ENCODE peak calls at places on chromosome 21, in ten cellular contexts. F is kidney; B is mucosa of descending colon; H is mesothelial cell of epicardium; X is tibial nerve; N is NB4; Y is fibroblast of lung; U is astrocyte of the spinal cord; O is cardiac muscle cell; T is CD4-positive, alpha-beta T cell. I is an unnamed sample.

GRCh38 chr21:46054031-46054430 is 43.9 kb upstream of the COL6A2 start:
- DNase-seq in F (peak; percentile 47), B (no peak), H (no peak), X (no peak), N (no peak), Y (no peak), U (no peak), O (no peak), T (no peak), I (no peak)

GRCh38 chr21:17083084-17083483 is 429.8 kb upstream of the CXADR start:
- DNase-seq in F (no peak), B (no peak), H (no peak), X (no peak), N (no peak), Y (no peak), U (no peak), O (no peak), T (no peak), I (no peak)

GRCh38 chr21:45112371-45112770 is 38.0 kb downstream of the ADARB1 start:
- DNase-seq in F (no peak), B (no peak), H (no peak), X (no peak), N (no peak), Y (no peak), U (no peak), O (peak; percentile 26), T (no peak), I (no peak)

GRCh38 chr21:22421416-22422190 is 1423.4 kb downstream of the NCAM2 start:
- DNase-seq in F (no peak), B (no peak), H (no peak), X (no peak), N (peak; percentile 6), Y (no peak), U (no peak), O (no peak), T (no peak), I (no peak)

GRCh38 chr21:45147473-45148315 is 73.3 kb downstream of the ADARB1 start:
- DNase-seq in F (no peak), B (no peak), H (peak; percentile 25), X (no peak), N (no peak), Y (no peak), U (no peak), O (no peak), T (no peak), I (no peak)

GRCh38 chr21:45856422-45856821 is 125.1 kb upstream of the COL6A1 start:
- DNase-seq in F (peak; percentile 52), B (no peak), H (peak; percentile 21), X (no peak), N (no peak), Y (no peak), U (no peak), O (no peak), T (no peak), I (no peak)

GRCh38 chr21:44927587-44928461 is 7.1 kb upstream of the ITGB2 start:
- DNase-seq in F (peak; percentile 94), B (peak; percentile 91), H (no peak), X (peak; percentile 49), N (peak; percentile 96), Y (no peak), U (peak; percentile 62), O (peak; percentile 61), T (peak; percentile 93), I (no peak)

GRCh38 chr21:45886610-45887026 is 95.0 kb upstream of the COL6A1 start:
- DNase-seq in F (peak; percentile 59), B (peak; percentile 45), H (no peak), X (no peak), N (no peak), Y (no peak), U (no peak), O (no peak), T (no peak), I (no peak)

GRCh38 chr21:15362458-15362857 is 297.7 kb upstream of the NRIP1 start:
- DNase-seq in F (no peak), B (no peak), H (no peak), X (no peak), N (no peak), Y (no peak), U (no peak), O (no peak), T (no peak), I (no peak)

GRCh38 chr21:15363921-15364320 is 299.1 kb upstream of the NRIP1 start:
- DNase-seq in F (no peak), B (no peak), H (no peak), X (no peak), N (no peak), Y (no peak), U (no peak), O (peak; percentile 64), T (no peak), I (no peak)

GRCh38 chr21:15367061-15367626 is 302.3 kb upstream of the NRIP1 start:
- DNase-seq in F (no peak), B (no peak), H (no peak), X (no peak), N (no peak), Y (no peak), U (peak; percentile 6), O (no peak), T (no peak), I (no peak)

GRCh38 chr21:15370576-15370975 is 305.8 kb upstream of the NRIP1 start:
- DNase-seq in F (no peak), B (no peak), H (no peak), X (no peak), N (no peak), Y (no peak), U (no peak), O (no peak), T (no peak), I (no peak)

DNA sequence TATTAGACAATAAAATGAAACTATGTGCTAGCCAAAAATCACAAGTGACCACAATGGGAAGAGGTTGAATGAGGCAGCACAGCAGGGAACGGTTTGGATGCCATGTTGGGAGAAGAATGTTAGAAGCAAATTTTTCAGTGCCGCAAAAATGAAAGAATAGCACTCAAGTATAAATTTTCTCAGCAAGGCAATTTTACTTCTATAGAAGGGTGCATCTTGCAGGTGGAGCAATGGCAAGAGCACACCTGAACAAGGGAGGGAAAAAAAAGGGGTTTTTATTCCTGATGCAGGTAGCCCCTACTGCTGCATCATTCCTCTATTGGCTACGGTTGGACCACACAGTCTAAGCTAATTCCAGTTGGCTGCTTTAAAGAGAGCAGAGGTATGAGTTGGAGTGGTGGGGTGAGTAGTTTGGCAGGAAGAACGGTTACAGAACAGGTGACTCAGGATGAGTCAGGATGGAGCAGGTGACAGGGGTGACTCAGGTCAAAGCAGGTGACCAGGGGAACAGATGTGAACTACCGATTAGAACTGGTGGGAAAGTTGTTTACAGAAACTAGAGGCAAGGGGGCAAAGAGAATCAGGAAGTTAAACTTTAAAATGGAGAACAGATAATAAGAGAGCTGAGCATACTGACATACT is 301.1 kb upstream of the NRIP1 start:
- DNase-seq in F (no peak), B (no peak), H (no peak), X (no peak), N (no peak), Y (no peak), U (no peak), O (no peak), T (no peak), I (no peak)
- TF ChIP-seq CTCF in F (no peak), B (no peak), H (no peak), X (no peak), N (no peak), Y (no peak), U (no peak), O (no peak), T (no peak), I (no peak)

GRCh38 chr21:36784942-36785341 is 86.0 kb downstream of the SIM2 start:
- DNase-seq in F (no peak), B (peak; percentile 60), H (no peak), X (no peak), N (no peak), Y (no peak), U (no peak), O (no peak), T (no peak), I (no peak)

GRCh38 chr21:36788116-36788515 is 89.2 kb downstream of the SIM2 start:
- DNase-seq in F (peak; percentile 89), B (peak; percentile 84), H (no peak), X (no peak), N (peak; percentile 93), Y (no peak), U (no peak), O (peak; percentile 20), T (no peak), I (no peak)

GRCh38 chr21:36780861-36781260 is 81.9 kb downstream of the SIM2 start:
- DNase-seq in F (no peak), B (no peak), H (no peak), X (no peak), N (no peak), Y (no peak), U (no peak), O (no peak), T (no peak), I (no peak)

GRCh38 chr21:36785615-36786014 is 86.7 kb downstream of the SIM2 start:
- DNase-seq in F (no peak), B (no peak), H (no peak), X (no peak), N (no peak), Y (no peak), U (no peak), O (no peak), T (no peak), I (no peak)

GRCh38 chr21:36783612-36784383 is 84.9 kb downstream of the SIM2 start:
- DNase-seq in F (no peak), B (no peak), H (no peak), X (no peak), N (no peak), Y (no peak), U (peak; percentile 80), O (peak; percentile 9), T (no peak), I (no peak)
- TF ChIP-seq CTCF in F (no peak), B (no peak), H (no peak), X (no peak), N (no peak), Y (no peak), U (no peak), O (no peak), T (no peak), I (no peak)

DNA sequence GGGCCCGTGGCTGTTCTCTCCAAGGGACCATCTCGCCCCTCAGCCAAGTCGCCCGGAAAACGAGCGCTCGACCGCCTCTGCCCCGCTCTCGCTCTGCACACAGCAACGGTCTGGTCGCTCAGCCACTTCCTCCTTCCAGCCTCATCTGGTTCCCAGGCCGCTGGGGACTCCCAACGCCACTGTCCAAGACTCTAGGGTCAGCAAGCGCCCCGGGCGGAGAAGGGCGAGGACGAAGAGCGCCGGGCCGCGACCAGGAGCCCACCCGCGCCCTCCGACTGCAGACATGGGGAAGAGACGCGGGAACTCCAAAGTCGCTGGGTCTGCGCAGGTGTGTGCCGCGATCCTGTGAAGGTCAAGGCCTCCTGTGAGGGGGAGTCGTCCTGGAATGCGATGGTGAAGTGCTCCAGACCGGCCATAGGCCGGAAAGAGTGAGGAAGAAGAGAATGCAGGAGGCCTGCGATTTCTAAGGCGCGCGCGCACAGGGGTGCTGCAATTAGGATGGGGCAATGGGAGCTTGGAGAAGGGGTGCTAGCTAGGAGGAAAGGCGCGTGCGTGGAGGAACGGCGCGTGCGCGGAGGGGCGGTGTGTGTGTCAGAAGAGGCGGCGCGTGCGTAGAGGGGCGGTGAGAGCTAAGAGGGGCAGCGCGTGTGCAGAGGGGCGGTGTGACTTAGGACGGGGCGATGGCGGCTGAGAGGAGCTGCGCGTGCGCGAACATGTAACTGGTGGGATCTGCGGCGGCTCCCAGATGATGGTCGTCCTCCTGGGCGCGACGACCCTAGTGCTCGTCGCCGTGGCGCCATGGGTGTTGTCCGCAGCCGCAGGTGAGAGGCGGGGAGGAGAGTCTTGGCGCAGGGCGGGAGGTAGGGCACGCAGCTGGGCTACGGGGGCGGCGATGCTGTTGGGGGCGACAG is at the start of gene IFNAR1:
- DNase-seq in F (peak; percentile 100), B (peak; percentile 100), H (peak; percentile 100), X (peak; percentile 99), N (peak; percentile 99), Y (peak; percentile 98), U (peak; percentile 98), O (peak; percentile 99), T (peak; percentile 99), I (peak; percentile 94)
- TF ChIP-seq CTCF in F (no peak), B (no peak), H (no peak), X (no peak), N (no peak), Y (no peak), U (no peak), O (no peak), T (no peak), I (no peak)

GRCh38 chr21:41075668-41076463 is 92.1 kb upstream of the BACE2 start:
- DNase-seq in F (no peak), B (no peak), H (no peak), X (no peak), N (no peak), Y (no peak), U (no peak), O (no peak), T (no peak), I (no peak)

GRCh38 chr21:41074607-41075184 is 93.3 kb upstream of the BACE2 start:
- DNase-seq in F (no peak), B (no peak), H (no peak), X (no peak), N (no peak), Y (no peak), U (no peak), O (no peak), T (no peak), I (no peak)

GRCh38 chr21:41068411-41069304 is 99.3 kb upstream of the BACE2 start:
- DNase-seq in F (peak; percentile 87), B (peak; percentile 65), H (peak; percentile 88), X (peak; percentile 71), N (peak; percentile 62), Y (peak; percentile 48), U (peak; percentile 58), O (peak; percentile 71), T (peak; percentile 46), I (peak; percentile 86)

GRCh38 chr21:41069305-41069642 is 98.7 kb upstream of the BACE2 start:
- DNase-seq in F (no peak), B (no peak), H (no peak), X (no peak), N (no peak), Y (no peak), U (no peak), O (no peak), T (no peak), I (no peak)

DNA sequence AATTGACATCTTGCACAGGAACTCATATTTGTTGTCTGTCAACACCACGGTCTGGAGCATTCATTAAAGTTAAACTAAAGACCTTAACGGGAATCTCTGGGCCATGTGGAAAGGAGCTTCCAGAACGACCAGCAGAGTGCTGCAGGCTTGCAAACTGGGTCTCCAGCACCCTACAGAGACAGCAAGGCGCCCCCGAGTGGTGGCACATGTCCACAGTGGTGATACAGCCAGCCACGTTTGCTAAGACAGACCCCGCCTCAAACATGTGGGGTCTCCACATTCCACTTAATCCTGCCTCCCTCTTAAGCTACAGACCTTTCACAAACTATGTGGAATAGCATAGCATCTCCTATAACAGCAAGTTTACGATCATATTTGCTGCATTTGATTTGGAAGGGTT is 96.5 kb upstream of the BACE2 start:
- DNase-seq in F (no peak), B (no peak), H (no peak), X (no peak), N (peak; percentile 15), Y (no peak), U (no peak), O (no peak), T (no peak), I (peak; percentile 21)
- TF ChIP-seq CTCF in F (no peak), B (no peak), H (no peak), X (no peak), N (peak; percentile 47), Y (no peak), U (peak; percentile 10), O (no peak), T (no peak), I (no peak)

I was measured in endothelial cell.